ENCODE peak calls at places on chromosomes 7 and 10, in five cellular contexts. R, N, W, P and E are unnamed samples.

GRCh38 chr7:37117261-37117660 is 331.4 kb downstream of the ELMO1 start:
- DNase-seq in P (no peak), W (no peak), R (no peak), N (no peak), E (no peak)

GRCh38 chr10:100008708-100009282 is 952 bp downstream of the DNMBP start:
- DNase-seq in P (no peak), W (no peak), N (no peak), R (no peak), E (no peak)

GRCh38 chr7:77349141-77349540 is 67.0 kb downstream of the GSAP start:
- DNase-seq in N (no peak), R (no peak), W (no peak), P (no peak), E (no peak)

GRCh38 chr10:116796910-116797513 is 52.3 kb upstream of the ENO4 start:
- DNase-seq in N (peak; percentile 90), W (peak; percentile 48), P (peak; percentile 20), R (peak; percentile 60), E (peak; percentile 86)

GRCh38 chr10:63588436-63589180 is 67.4 kb downstream of the REEP3 start:
- DNase-seq in R (no peak), N (no peak), P (no peak), W (no peak), E (no peak)

GRCh38 chr10:99854860-99855259 is 72.4 kb downstream of the ABCC2 start:
- DNase-seq in W (no peak), P (peak; percentile 67), N (peak; percentile 16), R (no peak), E (no peak)

GRCh38 chr7:152512711-152513110 is 76.9 kb upstream of the KMT2C start:
- DNase-seq in N (no peak), R (no peak), P (no peak), W (no peak), E (no peak)

GRCh38 chr7:157250605-157251228 is 86.1 kb upstream of the DNAJB6 start:
- DNase-seq in P (no peak), R (peak; percentile 14), W (no peak), N (peak; percentile 53), E (no peak)

GRCh38 chr10:95877881-95878280 is 29.9 kb upstream of the CC2D2B start:
- DNase-seq in W (no peak), R (no peak), P (no peak), N (no peak), E (no peak)

GRCh38 chr7:19107392-19108147 is 9.9 kb downstream of the TWIST1 start:
- DNase-seq in P (no peak), W (no peak), N (peak; percentile 50), R (no peak), E (no peak)

GRCh38 chr10:120741415-120741814 is 109.7 kb upstream of the WDR11 start:
- DNase-seq in R (no peak), N (no peak), W (no peak), P (no peak), E (no peak)

GRCh38 chr7:90269163-90269562 is 24.2 kb downstream of the CFAP69 start:
- DNase-seq in N (no peak), W (no peak), R (no peak), P (no peak), E (no peak)

GRCh38 chr10:5490698-5491464 is 8.5 kb downstream of the CALML5 start:
- DNase-seq in N (no peak), P (no peak), W (no peak), R (no peak), E (no peak)

GRCh38 chr10:3532644-3533043 is 252.4 kb downstream of the KLF6 start:
- DNase-seq in N (no peak), W (no peak), R (no peak), P (no peak), E (no peak)

GRCh38 chr10:17213646-17214349 is 12.3 kb upstream of the TRDMT1 start:
- DNase-seq in P (no peak), W (no peak), N (no peak), R (no peak), E (no peak)

GRCh38 chr10:87092356-87092860 is 2.2 kb downstream of the GLUD1 start:
- DNase-seq in P (no peak), W (no peak), R (no peak), N (no peak), E (no peak)

GRCh38 chr10:70518695-70519094 is 40.1 kb downstream of the PALD1 start:
- DNase-seq in W (no peak), R (no peak), N (no peak), P (no peak), E (no peak)

GRCh38 chr7:27677912-27678612 is 15.4 kb upstream of the HIBADH start:
- DNase-seq in N (no peak), P (peak; percentile 88), W (no peak), R (no peak), E (no peak)

GRCh38 chr7:122709930-122710646 is 7.4 kb upstream of the RNF148 start:
- DNase-seq in W (no peak), N (no peak), R (no peak), P (no peak), E (no peak)

GRCh38 chr10:119221666-119222065 is 14.3 kb downstream of the GRK5 start:
- DNase-seq in N (no peak), P (no peak), R (no peak), W (no peak), E (no peak)

GRCh38 chr7:30977896-30978564 is 14.3 kb downstream of the GHRHR start:
- DNase-seq in P (no peak), W (no peak), N (peak; percentile 52), R (no peak), E (peak; percentile 63)

GRCh38 chr10:131997366-131998049 is 15.8 kb upstream of the BNIP3 start:
- DNase-seq in N (peak; percentile 31), W (no peak), P (peak; percentile 33), R (no peak), E (no peak)

GRCh38 chr7:20440472-20441105 is 109.9 kb downstream of the ITGB8 start:
- DNase-seq in P (no peak), R (no peak), N (peak; percentile 44), W (no peak), E (no peak)

GRCh38 chr10:74924251-74924954 is 98.0 kb downstream of the KAT6B start:
- DNase-seq in R (no peak), P (peak; percentile 91), W (no peak), N (no peak), E (no peak)

GRCh38 chr10:94012834-94013830 is 19.4 kb downstream of the PLCE1 start:
- DNase-seq in P (no peak), W (no peak), N (no peak), R (no peak), E (no peak)

GRCh38 chr10:63266337-63267327 is 133.5 kb downstream of the NRBF2 start:
- DNase-seq in P (no peak), R (no peak), N (no peak), W (no peak), E (no peak)